ENCODE peak calls at places on chromosomes 7 and 10, in nine cellular contexts. I is SJSA1; E is substantia nigra; R is activated CD4-positive, alpha-beta T cell treated with anti-CD3 and anti-CD28 coated beads, Interleukin-2, amount 50 U/mL, for 1 hour; N is hypothalamus; D is KBM-7; Z is frontal cortex; M is lower leg skin; K is amniotic epithelial cell. O is an unnamed sample.
A peak's percentile ranks its signal among the peaks of the same experiment; 100 is the strongest.

GRCh38 chr7:77696643-77697534 is 630 bp downstream of the RSBN1L start:
- DNase-seq in M (peak; percentile 53), R (peak; percentile 51), K (peak; percentile 37), D (peak; percentile 67), Z (peak; percentile 58), N (peak; percentile 41), E (peak; percentile 58), I (peak; percentile 87), O (peak; percentile 89)

GRCh38 chr10:1932617-1933016 is 195.3 kb upstream of the ADARB2 start:
- DNase-seq in N (no peak), R (no peak), E (no peak), D (no peak), M (no peak), K (no peak), I (no peak), Z (no peak), O (no peak)

GRCh38 chr10:55519264-55519663 is 718.2 kb upstream of the PCDH15 start:
- DNase-seq in Z (no peak), M (no peak), D (no peak), R (no peak), K (no peak), N (no peak), I (no peak), E (no peak), O (no peak)

GRCh38 chr7:128777156-128778123 is 1.8 kb upstream of the OPN1SW start:
- DNase-seq in R (no peak), N (no peak), I (peak; percentile 34), D (peak; percentile 24), Z (no peak), K (peak; percentile 29), M (no peak), E (no peak), O (no peak)

GRCh38 chr10:105352281-105352680 is 711.2 kb downstream of the SORCS3 start:
- DNase-seq in D (no peak), R (no peak), K (no peak), E (no peak), M (no peak), N (no peak), I (no peak), Z (no peak), O (no peak)

GRCh38 chr10:14603539-14604102 is 171.1 kb downstream of the FAM107B start:
- DNase-seq in R (no peak), E (no peak), M (no peak), Z (peak; percentile 44), K (peak; percentile 8), D (peak; percentile 52), I (peak; percentile 37), N (no peak), O (peak; percentile 72)

GRCh38 chr7:135517060-135517459 is 7.2 kb upstream of the CNOT4 start:
- DNase-seq in E (no peak), Z (no peak), I (no peak), K (no peak), N (no peak), D (no peak), R (no peak), M (no peak), O (no peak)

GRCh38 chr10:127919418-127920191 is 12.7 kb downstream of the PTPRE start:
- DNase-seq in E (no peak), N (no peak), I (peak; percentile 14), K (peak; percentile 93), R (no peak), D (peak; percentile 3), Z (no peak), M (no peak), O (no peak)

GRCh38 chr10:9613338-9613737 is 1404.3 kb upstream of the CELF2 start:
- DNase-seq in I (no peak), D (no peak), E (no peak), R (no peak), M (no peak), N (no peak), K (no peak), Z (no peak), O (no peak)

GRCh38 chr7:3210531-3210930 is 90.5 kb upstream of the SDK1 start:
- DNase-seq in R (no peak), I (no peak), M (no peak), K (no peak), N (no peak), D (no peak), E (no peak), Z (no peak), O (no peak)

GRCh38 chr7:75962607-75963382 is 31.6 kb downstream of the TMEM120A start:
- DNase-seq in K (peak; percentile 49), R (no peak), E (no peak), Z (no peak), I (no peak), N (no peak), M (no peak), D (no peak), O (peak; percentile 73)

GRCh38 chr7:148898845-148899474 is 14.9 kb upstream of the EZH2 start:
- DNase-seq in R (no peak), M (no peak), K (no peak), E (no peak), D (no peak), Z (no peak), I (no peak), N (no peak), O (no peak)

GRCh38 chr10:110493832-110494426 is 3.8 kb upstream of the DUSP5 start:
- DNase-seq in I (no peak), M (no peak), N (no peak), Z (no peak), D (no peak), R (no peak), E (no peak), K (no peak), O (no peak)

GRCh38 chr10:102504179-102504975 is 605 bp downstream of the SUFU start:
- DNase-seq in K (peak; percentile 44), D (peak; percentile 57), R (peak; percentile 4), Z (no peak), I (peak; percentile 29), E (no peak), M (peak; percentile 43), N (no peak), O (peak; percentile 78)

GRCh38 chr7:50174948-50175347 is 81.9 kb upstream of the ZPBP start:
- DNase-seq in M (no peak), R (no peak), K (no peak), Z (no peak), D (no peak), N (no peak), E (no peak), I (no peak), O (no peak)

GRCh38 chr10:60981012-60981411 is 37.0 kb upstream of the RHOBTB1 start:
- DNase-seq in N (no peak), Z (no peak), E (no peak), K (no peak), I (no peak), D (no peak), M (no peak), R (no peak), O (no peak)

GRCh38 chr10:3789621-3790020 is 4.6 kb upstream of the KLF6 start:
- DNase-seq in E (no peak), K (no peak), D (no peak), Z (no peak), N (no peak), R (no peak), M (no peak), I (no peak), O (no peak)

GRCh38 chr7:102424787-102425218 is 8.6 kb upstream of the ORAI2 start:
- DNase-seq in D (no peak), I (no peak), R (no peak), N (no peak), K (no peak), M (no peak), Z (no peak), E (no peak), O (no peak)

GRCh38 chr7:128005117-128005516 is 26.1 kb downstream of the LRRC4 start:
- DNase-seq in D (no peak), I (no peak), E (no peak), N (no peak), M (no peak), Z (no peak), R (no peak), K (no peak), O (no peak)

GRCh38 chr7:151117041-151117440 is 30.8 kb downstream of the AGAP3 start:
- DNase-seq in K (no peak), I (no peak), E (no peak), Z (no peak), M (no peak), D (no peak), N (no peak), R (no peak), O (no peak)

GRCh38 chr7:132580717-132581285 is 4.5 kb upstream of the PLXNA4 start:
- DNase-seq in N (peak; percentile 51), M (peak; percentile 52), K (peak; percentile 56), D (peak; percentile 73), Z (peak; percentile 47), E (peak; percentile 59), R (peak; percentile 65), I (peak; percentile 30), O (peak; percentile 85)

GRCh38 chr10:87752571-87752970 is 65.5 kb downstream of the ATAD1 start:
- DNase-seq in Z (no peak), R (no peak), D (no peak), I (no peak), M (no peak), N (no peak), E (no peak), K (peak; percentile 75), O (no peak)

GRCh38 chr10:132898391-132899053 is 43.8 kb downstream of the CFAP46 start:
- DNase-seq in M (no peak), K (no peak), N (no peak), E (no peak), Z (no peak), R (no peak), I (no peak), D (no peak), O (peak; percentile 56)

GRCh38 chr10:116815641-116816415 is 33.5 kb upstream of the ENO4 start:
- DNase-seq in D (no peak), M (no peak), Z (no peak), K (peak; percentile 20), E (no peak), I (no peak), N (no peak), R (no peak), O (peak; percentile 47)

GRCh38 chr10:26090762-26091161 is 125.8 kb upstream of the GAD2 start:
- DNase-seq in N (no peak), E (no peak), Z (no peak), R (no peak), K (no peak), D (no peak), M (no peak), I (no peak), O (no peak)

GRCh38 chr7:519974-520458 is 370 bp upstream of the PDGFA start:
- DNase-seq in R (no peak), I (peak; percentile 80), E (no peak), Z (peak; percentile 81), D (peak; percentile 57), K (peak; percentile 51), M (no peak), N (peak; percentile 30), O (no peak)

GRCh38 chr10:68202965-68203358 is 29.0 kb downstream of the ATOH7 start:
- DNase-seq in N (no peak), Z (no peak), D (no peak), M (no peak), I (peak; percentile 28), K (peak; percentile 63), R (no peak), E (no peak), O (no peak)

GRCh38 chr7:1536768-1537630 is 6.5 kb downstream of the MAFK start:
- DNase-seq in Z (peak; percentile 80), R (no peak), N (peak; percentile 31), K (peak; percentile 98), E (peak; percentile 27), I (peak; percentile 99), M (peak; percentile 94), D (no peak), O (peak; percentile 97)

GRCh38 chr10:132728321-132728720 is 57.6 kb downstream of the NKX6-2 start:
- DNase-seq in Z (no peak), E (no peak), M (no peak), I (no peak), D (no peak), K (no peak), N (no peak), R (no peak), O (no peak)

GRCh38 chr7:86939197-86939814 is 120.1 kb downstream of the ELAPOR2 start:
- DNase-seq in M (peak; percentile 58), Z (no peak), N (no peak), E (no peak), D (peak; percentile 58), K (peak; percentile 62), R (peak; percentile 14), I (peak; percentile 38), O (no peak)

GRCh38 chr7:47273974-47274766 is 307.7 kb downstream of the TNS3 start:
- DNase-seq in M (no peak), E (no peak), N (no peak), K (no peak), D (no peak), Z (no peak), I (no peak), R (no peak), O (no peak)

O was measured in suprapubic skin.